ENCODE peak calls at places on chromosomes 1 and 21, in ten cellular contexts. U is A549; I is NCI-H69; W is lower lobe of right lung; B is right cardiac atrium; R is GM03348; S is fibroblast of lung; Z is activated CD4-positive, alpha-beta T cell treated with anti-CD3 and anti-CD28 coated beads, Interleukin-2, amount 10 ng/mL, durations not matched to agents 7 days and 5 days; Y is AG08395; V is thoracic aorta. X is an unnamed sample.

GRCh38 chr1:156082111-156083091 is at the start of gene MEX3A:
- DNase-seq in U (peak; percentile 59), I (peak; percentile 93), W (peak; percentile 74), B (peak; percentile 90), R (peak; percentile 92), S (peak; percentile 73), Z (peak; percentile 61), Y (peak; percentile 92), V (no peak), X (peak; percentile 97)

GRCh38 chr21:45074818-45075605 is 632 bp downstream of the ADARB1 start:
- DNase-seq in U (peak; percentile 39), I (peak; percentile 74), W (no peak), B (peak; percentile 75), R (peak; percentile 39), S (no peak), Z (peak; percentile 23), Y (no peak), V (no peak), X (no peak)

GRCh38 chr1:171486048-171486519 is 754 bp downstream of the PRRC2C start:
- DNase-seq in U (peak; percentile 58), I (peak; percentile 80), W (no peak), B (no peak), R (peak; percentile 56), S (peak; percentile 80), Z (peak; percentile 78), Y (peak; percentile 44), V (peak; percentile 8), X (no peak)

GRCh38 chr21:14095021-14095420 is 115.7 kb downstream of the LIPI start:
- DNase-seq in U (no peak), I (no peak), W (no peak), B (no peak), R (no peak), S (no peak), Z (no peak), Y (no peak), V (no peak), X (no peak)

GRCh38 chr1:244011251-244011650 is 39.8 kb upstream of the ZBTB18 start:
- DNase-seq in U (no peak), I (peak; percentile 21), W (no peak), B (no peak), R (peak; percentile 31), S (peak; percentile 61), Z (no peak), Y (no peak), V (no peak), X (no peak)

GRCh38 chr1:111856411-111857135 is 100.9 kb downstream of the DDX20 start:
- DNase-seq in U (no peak), I (peak; percentile 49), W (no peak), B (no peak), R (no peak), S (no peak), Z (no peak), Y (no peak), V (no peak), X (no peak)

GRCh38 chr21:41879190-41879998 is at the start of gene PRDM15:
- DNase-seq in U (peak; percentile 81), I (peak; percentile 94), W (peak; percentile 86), B (peak; percentile 94), R (peak; percentile 92), S (peak; percentile 87), Z (peak; percentile 85), Y (peak; percentile 85), V (peak; percentile 24), X (peak; percentile 80)

GRCh38 chr1:150995896-150996295 is 10.8 kb downstream of the MINDY1 start:
- DNase-seq in U (no peak), I (peak; percentile 13), W (no peak), B (no peak), R (peak; percentile 36), S (peak; percentile 49), Z (peak; percentile 46), Y (peak; percentile 34), V (no peak), X (no peak)

GRCh38 chr1:201361652-201362504 is 15.6 kb downstream of the TNNT2 start:
- DNase-seq in U (peak; percentile 47), I (peak; percentile 62), W (peak; percentile 50), B (peak; percentile 73), R (peak; percentile 92), S (peak; percentile 47), Z (peak; percentile 32), Y (peak; percentile 86), V (no peak), X (peak; percentile 99)

GRCh38 chr21:44989538-44989888 is 49.7 kb downstream of the SLX9 start:
- DNase-seq in U (no peak), I (no peak), W (peak; percentile 45), B (peak; percentile 41), R (no peak), S (peak; percentile 68), Z (no peak), Y (no peak), V (no peak), X (no peak)

GRCh38 chr1:215043405-215043804 is 39.1 kb upstream of the KCNK2 start:
- DNase-seq in U (no peak), I (no peak), W (no peak), B (no peak), R (no peak), S (no peak), Z (no peak), Y (no peak), V (no peak), X (no peak)

GRCh38 chr1:193662030-193662429 is 475.6 kb upstream of the B3GALT2 start:
- DNase-seq in U (no peak), I (no peak), W (no peak), B (no peak), R (no peak), S (peak; percentile 80), Z (no peak), Y (no peak), V (no peak), X (no peak)

GRCh38 chr21:46033410-46034404 is 52.1 kb downstream of the COL6A1 start:
- DNase-seq in U (no peak), I (peak; percentile 45), W (no peak), B (peak; percentile 60), R (no peak), S (peak; percentile 45), Z (no peak), Y (no peak), V (no peak), X (no peak)

GRCh38 chr1:45545553-45546310 is 4.9 kb upstream of the AKR1A1 start:
- DNase-seq in U (no peak), I (no peak), W (peak; percentile 12), B (no peak), R (no peak), S (no peak), Z (no peak), Y (no peak), V (no peak), X (no peak)

GRCh38 chr1:203406446-203407045 is 55.6 kb upstream of the FMOD start:
- DNase-seq in U (no peak), I (no peak), W (no peak), B (peak; percentile 89), R (peak; percentile 77), S (no peak), Z (no peak), Y (peak; percentile 54), V (no peak), X (no peak)

GRCh38 chr1:171783816-171784530 is 2.5 kb downstream of the METTL13 start:
- DNase-seq in U (no peak), I (no peak), W (no peak), B (no peak), R (no peak), S (no peak), Z (no peak), Y (no peak), V (no peak), X (no peak)

GRCh38 chr1:227544067-227544655 is 19.2 kb upstream of the ZNF678 start:
- DNase-seq in U (no peak), I (no peak), W (no peak), B (peak; percentile 43), R (no peak), S (no peak), Z (no peak), Y (no peak), V (no peak), X (no peak)

GRCh38 chr1:241423541-241424479 is 66.8 kb upstream of the RGS7 start:
- DNase-seq in U (no peak), I (peak; percentile 75), W (no peak), B (peak; percentile 44), R (peak; percentile 54), S (peak; percentile 62), Z (peak; percentile 6), Y (peak; percentile 11), V (no peak), X (no peak)

GRCh38 chr1:212652609-212653008 is 44.0 kb downstream of the ATF3 start:
- DNase-seq in U (no peak), I (no peak), W (no peak), B (no peak), R (no peak), S (no peak), Z (no peak), Y (no peak), V (no peak), X (no peak)

GRCh38 chr1:172628416-172628815 is 30.5 kb upstream of the FASLG start:
- DNase-seq in U (no peak), I (no peak), W (no peak), B (no peak), R (no peak), S (peak; percentile 27), Z (no peak), Y (no peak), V (no peak), X (no peak)

GRCh38 chr1:53137729-53138128 is 4.7 kb downstream of the SLC1A7 start:
- DNase-seq in U (peak; percentile 56), I (peak; percentile 47), W (no peak), B (no peak), R (no peak), S (no peak), Z (no peak), Y (no peak), V (no peak), X (no peak)

GRCh38 chr1:94481473-94481933 is 60.1 kb downstream of the F3 start:
- DNase-seq in U (peak; percentile 66), I (peak; percentile 59), W (peak; percentile 45), B (no peak), R (peak; percentile 78), S (peak; percentile 76), Z (peak; percentile 51), Y (peak; percentile 81), V (no peak), X (peak; percentile 13)

GRCh38 chr1:108565081-108565480 is 5.2 kb downstream of the EEIG2 start:
- DNase-seq in U (no peak), I (no peak), W (no peak), B (no peak), R (no peak), S (no peak), Z (no peak), Y (no peak), V (no peak), X (no peak)

GRCh38 chr1:91731815-91732214 is 154.1 kb downstream of the TGFBR3 start:
- DNase-seq in U (no peak), I (no peak), W (no peak), B (no peak), R (peak; percentile 25), S (no peak), Z (peak; percentile 19), Y (peak; percentile 27), V (no peak), X (no peak)

GRCh38 chr1:237032029-237032428 is 10.0 kb upstream of the RYR2 start:
- DNase-seq in U (peak; percentile 37), I (no peak), W (no peak), B (no peak), R (no peak), S (no peak), Z (no peak), Y (peak; percentile 18), V (no peak), X (no peak)

GRCh38 chr1:42000781-42001180 is 82.1 kb upstream of the HIVEP3 start:
- DNase-seq in U (no peak), I (peak; percentile 23), W (no peak), B (no peak), R (no peak), S (no peak), Z (no peak), Y (no peak), V (no peak), X (no peak)

X was measured in D721Med.